ENCODE peak calls at places on chromosomes 3 and 15, in four cellular contexts. One of them, this sample, is unnamed.

GRCh38 chr15:74631408-74631807 is 15.8 kb downstream of the CLK3 start:
- DNase-seq in brain microvascular endothelial cell: no peak
- DNase-seq in fibroblast of pulmonary artery: no peak
- DNase-seq in right cardiac atrium: no peak
- DNase-seq in this sample: no peak

GRCh38 chr15:34693053-34693744 is 61.6 kb downstream of the GJD2 start:
- DNase-seq in fibroblast of pulmonary artery: no peak
- DNase-seq in brain microvascular endothelial cell: peak; percentile 67
- DNase-seq in right cardiac atrium: no peak
- DNase-seq in this sample: no peak

GRCh38 chr3:47010050-47010712 is 30.7 kb downstream of the NBEAL2 start:
- DNase-seq in fibroblast of pulmonary artery: no peak
- DNase-seq in right cardiac atrium: peak; percentile 32
- DNase-seq in brain microvascular endothelial cell: no peak
- DNase-seq in this sample: no peak

GRCh38 chr15:79073336-79073735 is 17.2 kb downstream of the RASGRF1 start:
- DNase-seq in brain microvascular endothelial cell: no peak
- DNase-seq in fibroblast of pulmonary artery: no peak
- DNase-seq in right cardiac atrium: no peak
- DNase-seq in this sample: no peak

GRCh38 chr3:173653781-173654180 is 256.2 kb downstream of the NLGN1 start:
- DNase-seq in brain microvascular endothelial cell: no peak
- DNase-seq in fibroblast of pulmonary artery: no peak
- DNase-seq in right cardiac atrium: no peak
- DNase-seq in this sample: no peak

GRCh38 chr15:59532770-59533379 is 78.7 kb upstream of the GCNT3 start:
- DNase-seq in right cardiac atrium: peak; percentile 27
- DNase-seq in fibroblast of pulmonary artery: peak; percentile 68
- DNase-seq in brain microvascular endothelial cell: peak; percentile 22
- DNase-seq in this sample: no peak

GRCh38 chr15:49984436-49984835 is 134.6 kb downstream of the ATP8B4 start:
- DNase-seq in fibroblast of pulmonary artery: no peak
- DNase-seq in brain microvascular endothelial cell: no peak
- DNase-seq in right cardiac atrium: no peak
- DNase-seq in this sample: no peak

GRCh38 chr15:96330064-96330449 is 443 bp upstream of the NR2F2 start:
- DNase-seq in right cardiac atrium: peak; percentile 84
- DNase-seq in brain microvascular endothelial cell: peak; percentile 72
- DNase-seq in fibroblast of pulmonary artery: peak; percentile 87
- DNase-seq in this sample: no peak

GRCh38 chr3:112773864-112774263 is 72.8 kb downstream of the CD200R1L start:
- DNase-seq in brain microvascular endothelial cell: no peak
- DNase-seq in fibroblast of pulmonary artery: no peak
- DNase-seq in right cardiac atrium: no peak
- DNase-seq in this sample: no peak

GRCh38 chr3:186705882-186706780 is 11.0 kb upstream of the KNG1 start:
- DNase-seq in brain microvascular endothelial cell: no peak
- DNase-seq in right cardiac atrium: no peak
- DNase-seq in fibroblast of pulmonary artery: no peak
- DNase-seq in this sample: peak; percentile 74

GRCh38 chr3:112765531-112765930 is 81.1 kb downstream of the CD200R1L start:
- DNase-seq in fibroblast of pulmonary artery: no peak
- DNase-seq in right cardiac atrium: no peak
- DNase-seq in brain microvascular endothelial cell: no peak
- DNase-seq in this sample: no peak

GRCh38 chr3:30659270-30660127 is 53.1 kb downstream of the TGFBR2 start:
- DNase-seq in brain microvascular endothelial cell: peak; percentile 92
- DNase-seq in right cardiac atrium: no peak
- DNase-seq in fibroblast of pulmonary artery: peak; percentile 91
- DNase-seq in this sample: no peak

GRCh38 chr15:43958894-43959330 is 132.1 kb downstream of the WDR76 start:
- DNase-seq in fibroblast of pulmonary artery: peak; percentile 52
- DNase-seq in brain microvascular endothelial cell: peak; percentile 22
- DNase-seq in right cardiac atrium: no peak
- DNase-seq in this sample: no peak

GRCh38 chr3:36201546-36201945 is 178.8 kb upstream of the STAC start:
- DNase-seq in fibroblast of pulmonary artery: no peak
- DNase-seq in brain microvascular endothelial cell: no peak
- DNase-seq in right cardiac atrium: no peak
- DNase-seq in this sample: no peak

GRCh38 chr3:46966811-46967210 is 9.7 kb downstream of the CCDC12 start:
- DNase-seq in right cardiac atrium: no peak
- DNase-seq in fibroblast of pulmonary artery: no peak
- DNase-seq in brain microvascular endothelial cell: no peak
- DNase-seq in this sample: no peak

GRCh38 chr3:159432721-159433300 is 555.8 kb upstream of the IL12A start:
- DNase-seq in fibroblast of pulmonary artery: peak; percentile 60
- DNase-seq in right cardiac atrium: no peak
- DNase-seq in brain microvascular endothelial cell: no peak
- DNase-seq in this sample: peak; percentile 34

GRCh38 chr15:77749236-77749997 is 116.7 kb upstream of the LINGO1 start:
- DNase-seq in right cardiac atrium: no peak
- DNase-seq in brain microvascular endothelial cell: no peak
- DNase-seq in fibroblast of pulmonary artery: no peak
- DNase-seq in this sample: no peak

GRCh38 chr15:77747175-77748077 is 114.7 kb upstream of the LINGO1 start:
- DNase-seq in right cardiac atrium: no peak
- DNase-seq in brain microvascular endothelial cell: no peak
- DNase-seq in fibroblast of pulmonary artery: no peak
- DNase-seq in this sample: no peak

GRCh38 chr15:77749998-77750540 is 117.4 kb upstream of the LINGO1 start:
- DNase-seq in right cardiac atrium: no peak
- DNase-seq in brain microvascular endothelial cell: no peak
- DNase-seq in fibroblast of pulmonary artery: no peak
- DNase-seq in this sample: no peak

GRCh38 chr15:77746254-77747174 is 113.8 kb upstream of the LINGO1 start:
- DNase-seq in fibroblast of pulmonary artery: no peak
- DNase-seq in brain microvascular endothelial cell: no peak
- DNase-seq in right cardiac atrium: no peak
- DNase-seq in this sample: no peak

DNA sequence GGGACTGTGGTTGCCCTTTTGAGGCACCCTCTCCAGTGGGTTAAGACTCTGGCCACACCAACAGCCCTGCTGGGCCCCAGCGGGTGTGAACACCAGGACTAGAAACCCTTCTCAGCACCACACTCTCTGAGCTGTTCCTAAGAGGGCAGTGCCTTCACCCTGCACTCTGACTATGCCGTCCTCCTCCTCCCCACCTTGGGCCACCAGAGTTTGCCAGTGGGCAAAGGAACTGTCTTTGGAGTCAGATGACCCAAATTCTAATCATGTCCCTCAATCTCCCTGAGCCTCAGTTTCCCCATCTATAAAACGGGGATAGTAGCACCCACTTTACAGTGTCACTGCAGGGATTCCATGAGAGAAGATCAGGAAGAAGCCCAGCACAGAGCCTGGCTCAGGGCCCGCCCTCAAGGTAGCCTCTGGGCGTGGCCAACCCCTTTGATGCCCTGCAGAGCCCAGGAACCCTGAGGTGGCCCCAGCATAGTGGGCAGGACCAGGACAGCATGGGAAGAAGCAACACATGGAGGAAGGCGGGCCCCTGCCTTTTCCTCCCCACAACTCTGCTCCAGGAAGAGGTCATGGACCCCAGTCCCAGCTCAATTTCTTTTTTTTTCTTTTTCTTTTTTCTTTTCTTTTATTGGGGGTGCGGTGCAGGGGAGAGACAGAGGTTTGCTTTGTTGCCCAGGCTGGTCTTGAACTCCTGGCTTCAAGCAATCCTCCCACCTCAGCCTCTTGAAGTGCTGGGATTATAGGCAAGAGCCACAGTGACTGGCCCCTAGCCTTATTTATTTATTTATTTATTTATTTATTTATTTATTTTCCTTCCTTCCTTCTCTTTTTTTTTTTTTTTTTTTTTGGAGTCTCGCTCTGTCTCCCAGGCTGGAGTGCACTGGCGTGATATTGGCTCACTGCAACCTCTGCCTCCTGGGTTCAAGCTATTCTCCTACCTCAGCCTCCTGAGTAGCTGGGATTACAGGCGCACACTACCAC is 115.7 kb upstream of the LINGO1 start:
- DNase-seq in brain microvascular endothelial cell: no peak
- DNase-seq in fibroblast of pulmonary artery: no peak
- DNase-seq in right cardiac atrium: no peak
- DNase-seq in this sample: no peak
- H3K4me3 ChIP-seq in brain microvascular endothelial cell: no peak overlapping the region
- H3K4me3 ChIP-seq in fibroblast of pulmonary artery: no peak overlapping the region
- H3K4me3 ChIP-seq in right cardiac atrium: no peak overlapping the region
- H3K4me3 ChIP-seq in this sample: no peak overlapping the region

DNA sequence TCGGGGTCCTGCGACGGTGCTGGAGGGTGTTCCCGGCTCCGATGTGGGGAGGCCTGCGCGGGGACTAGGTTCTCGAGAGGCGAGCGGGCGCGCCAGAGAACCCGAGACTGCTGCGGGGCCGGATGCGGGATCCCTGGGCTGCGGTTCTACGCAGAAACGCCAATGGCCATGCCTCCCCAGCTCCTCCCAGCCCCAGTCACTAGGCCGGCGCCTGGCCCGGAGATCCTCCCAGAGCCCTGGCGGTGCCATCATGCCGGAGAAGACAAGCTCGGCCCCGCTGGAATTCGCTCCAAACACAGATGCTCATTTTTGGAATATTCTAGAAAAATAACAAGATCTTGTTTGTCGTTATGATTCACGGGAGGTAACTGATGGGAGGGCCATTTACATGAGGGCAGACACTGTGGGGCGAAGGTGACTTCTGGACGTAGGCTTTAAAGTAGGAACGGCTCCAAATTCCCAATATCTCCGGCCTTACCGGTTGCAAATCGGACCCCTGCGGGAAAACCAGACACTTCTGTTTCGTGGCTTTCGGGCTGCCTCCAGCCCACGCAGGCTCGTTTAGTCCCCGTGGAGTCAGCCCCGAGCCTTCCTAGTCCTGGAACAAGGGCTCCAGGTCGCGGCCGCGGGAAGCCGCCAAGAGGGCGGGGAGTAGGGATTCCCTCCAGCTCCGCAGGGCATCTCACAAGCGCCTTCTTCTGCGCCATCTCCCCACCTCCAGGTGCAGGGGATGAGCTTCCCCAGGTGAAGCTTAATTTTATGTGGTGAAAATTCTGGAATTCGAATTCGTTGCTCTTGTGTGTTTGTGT is 74.8 kb upstream of the POLG start:
- DNase-seq in fibroblast of pulmonary artery: no peak
- DNase-seq in brain microvascular endothelial cell: no peak
- DNase-seq in right cardiac atrium: no peak
- DNase-seq in this sample: no peak
- H3K4me3 ChIP-seq in fibroblast of pulmonary artery: peak overlapping the region; percentile 23
- H3K4me3 ChIP-seq in brain microvascular endothelial cell: no peak overlapping the region
- H3K4me3 ChIP-seq in right cardiac atrium: no peak overlapping the region
- H3K4me3 ChIP-seq in this sample: peak overlapping the region; percentile 31

GRCh38 chr3:77041756-77042155 is 1.9 kb downstream of the ROBO2 start:
- DNase-seq in brain microvascular endothelial cell: no peak
- DNase-seq in fibroblast of pulmonary artery: no peak
- DNase-seq in right cardiac atrium: no peak
- DNase-seq in this sample: no peak

GRCh38 chr3:77041156-77041696 is 1.3 kb downstream of the ROBO2 start:
- DNase-seq in fibroblast of pulmonary artery: no peak
- DNase-seq in brain microvascular endothelial cell: no peak
- DNase-seq in right cardiac atrium: no peak
- DNase-seq in this sample: no peak

GRCh38 chr3:77038928-77039605 is 832 bp upstream of the ROBO2 start:
- DNase-seq in fibroblast of pulmonary artery: peak; percentile 9
- DNase-seq in brain microvascular endothelial cell: no peak
- DNase-seq in right cardiac atrium: no peak
- DNase-seq in this sample: no peak

GRCh38 chr3:77038468-77038927 is 1.4 kb upstream of the ROBO2 start:
- DNase-seq in right cardiac atrium: peak; percentile 59
- DNase-seq in brain microvascular endothelial cell: peak; percentile 77
- DNase-seq in fibroblast of pulmonary artery: peak; percentile 88
- DNase-seq in this sample: no peak

DNA sequence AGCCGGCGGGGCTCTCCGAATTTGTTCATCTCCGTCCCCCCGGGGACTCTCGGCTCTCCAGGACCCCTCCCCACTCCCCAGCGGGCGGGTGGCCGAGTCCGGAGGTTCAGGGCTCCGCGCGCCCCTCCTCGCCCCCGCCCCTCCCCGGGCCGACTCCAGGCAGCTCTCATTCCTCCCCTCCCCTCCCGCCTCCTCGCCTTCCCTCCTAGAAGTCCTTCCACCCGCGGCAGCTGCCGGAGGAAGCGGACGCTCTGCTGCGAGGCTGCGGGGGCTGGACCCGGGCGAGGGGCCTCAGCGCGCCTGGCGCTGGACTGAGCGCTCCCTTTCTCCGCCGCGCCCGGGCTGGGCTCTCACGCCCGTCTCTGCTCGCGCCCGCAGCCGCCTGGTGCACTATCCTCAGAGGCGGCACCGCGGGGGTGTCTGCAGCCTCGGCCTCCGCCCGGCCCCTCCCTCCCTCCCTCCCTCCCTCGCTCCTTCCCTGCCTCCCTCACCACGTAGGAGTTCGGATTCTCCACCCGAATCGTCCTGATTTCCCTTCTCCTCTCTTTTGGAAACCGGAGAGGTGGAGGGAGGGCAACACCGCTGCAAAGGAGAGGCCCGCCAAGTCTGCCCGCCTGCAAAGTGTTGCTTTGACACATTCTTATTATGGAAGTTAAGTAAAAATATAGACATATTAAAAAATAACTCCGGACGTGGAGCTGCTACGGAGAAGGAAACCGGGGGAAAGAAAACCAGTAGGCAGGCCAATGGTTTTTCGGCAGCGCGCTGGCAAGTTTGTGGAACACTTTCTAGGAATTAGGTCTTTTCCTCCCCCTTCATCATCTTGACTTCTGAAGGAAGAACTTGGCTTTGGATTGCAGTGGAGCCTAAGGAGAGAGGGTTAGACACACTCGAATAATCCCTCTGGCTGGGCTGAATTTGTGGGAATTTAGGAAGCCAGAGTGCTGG is at the start of gene ROBO2:
- DNase-seq in brain microvascular endothelial cell: peak; percentile 14
- DNase-seq in right cardiac atrium: peak; percentile 23
- DNase-seq in fibroblast of pulmonary artery: peak; percentile 4
- DNase-seq in this sample: no peak
- H3K4me3 ChIP-seq in brain microvascular endothelial cell: peak within 1 kb of the TSS; percentile 58
- H3K4me3 ChIP-seq in right cardiac atrium: peak within 1 kb of the TSS; percentile 60
- H3K4me3 ChIP-seq in fibroblast of pulmonary artery: peak within 1 kb of the TSS; percentile 38
- H3K4me3 ChIP-seq in this sample: peak within 1 kb of the TSS; percentile 50

DNA sequence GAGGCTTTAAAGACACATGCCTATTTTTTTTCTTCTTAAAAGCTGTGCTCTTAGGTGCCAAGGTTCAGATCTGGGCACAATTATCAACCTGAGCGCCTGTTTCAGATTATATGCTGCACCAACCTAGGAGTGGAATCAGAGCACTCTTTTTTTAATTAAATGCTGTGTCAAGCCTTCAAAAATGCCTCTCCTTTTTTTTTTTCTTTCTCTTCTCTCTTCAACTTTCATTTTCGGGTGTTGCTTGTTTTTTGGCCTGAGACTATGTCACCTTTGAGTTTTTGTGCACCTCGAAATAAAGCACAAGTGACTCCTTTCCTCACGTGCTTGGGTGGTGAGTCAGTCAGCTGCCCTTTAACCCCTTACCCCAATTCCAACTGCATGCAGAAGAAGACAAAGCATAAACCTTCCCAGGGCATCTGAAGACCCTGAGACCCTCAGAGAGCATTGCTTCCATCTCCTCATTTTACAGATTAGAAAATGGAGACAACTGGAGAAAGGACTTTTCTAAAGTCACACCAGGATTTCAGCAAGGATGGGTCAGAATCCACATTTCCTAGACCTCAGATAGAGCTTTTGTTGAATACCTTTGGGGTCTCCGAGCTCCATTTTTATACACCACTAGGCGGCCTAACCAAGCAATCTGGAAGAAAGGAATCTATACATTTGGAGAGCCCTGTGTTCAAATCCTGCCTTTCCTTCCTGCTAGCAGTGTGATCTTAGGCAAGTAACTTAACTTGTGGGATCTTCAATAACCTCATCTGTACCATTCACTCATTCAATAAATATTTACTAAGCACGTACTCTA is 631 bp upstream of the PRICKLE2 start:
- DNase-seq in brain microvascular endothelial cell: no peak
- DNase-seq in fibroblast of pulmonary artery: no peak
- DNase-seq in right cardiac atrium: no peak
- DNase-seq in this sample: peak; percentile 34
- H3K4me3 ChIP-seq in brain microvascular endothelial cell: peak overlapping the region; percentile 28
- H3K4me3 ChIP-seq in fibroblast of pulmonary artery: peak overlapping the region; percentile 62
- H3K4me3 ChIP-seq in right cardiac atrium: peak overlapping the region; percentile 17
- H3K4me3 ChIP-seq in this sample: peak overlapping the region; percentile 44